ENCODE peak calls at places on chromosomes 3 and 15, in five cellular contexts. O, R, U, L and T are unnamed samples.

GRCh38 chr15:62932436-62932835 is 110.1 kb upstream of the TPM1 start:
- DNase-seq in U (no peak), L (no peak), O (no peak), R (no peak), T (no peak)

GRCh38 chr3:127132876-127133275 is 60.1 kb upstream of the PRR23E start:
- DNase-seq in O (no peak), L (no peak), R (no peak), U (no peak), T (no peak)

GRCh38 chr3:54600441-54601204 is 327.2 kb downstream of the LRTM1 start:
- DNase-seq in U (no peak), R (no peak), L (no peak), O (no peak), T (peak)

GRCh38 chr3:146187334-146187950 is 26.5 kb upstream of the PLOD2 start:
- DNase-seq in U (no peak), L (peak), R (no peak), O (no peak), T (peak)

GRCh38 chr3:13281657-13282527 is 138.2 kb downstream of the NUP210 start:
- DNase-seq in U (peak), L (no peak), O (peak), R (no peak), T (peak)

GRCh38 chr3:179177611-179178010 is 29.5 kb downstream of the PIK3CA start:
- DNase-seq in O (no peak), L (no peak), U (no peak), R (no peak), T (no peak)

GRCh38 chr15:88621789-88622604 is 857 bp downstream of the AEN start:
- DNase-seq in O (no peak), L (peak), U (no peak), R (no peak), T (no peak)

GRCh38 chr15:83769411-83769960 is 115.6 kb downstream of the ADAMTSL3 start:
- DNase-seq in R (no peak), O (no peak), U (no peak), L (no peak), T (no peak)

GRCh38 chr3:54126551-54126950 is 4.2 kb downstream of the CACNA2D3 start:
- DNase-seq in O (no peak), L (no peak), R (no peak), U (no peak), T (no peak)

GRCh38 chr15:74529911-74530310 is 11.1 kb upstream of the ARID3B start:
- DNase-seq in O (no peak), R (no peak), L (no peak), U (no peak), T (no peak)

GRCh38 chr3:117558681-117559080 is 849.1 kb downstream of the TUSC7 start:
- DNase-seq in R (no peak), U (no peak), L (no peak), O (no peak), T (no peak)

GRCh38 chr15:52021128-52021671 is 2.2 kb downstream of the MAPK6 start:
- DNase-seq in R (peak), U (peak), L (peak), O (no peak), T (peak)

GRCh38 chr3:128081846-128082245 is 29.6 kb downstream of the SEC61A1 start:
- DNase-seq in O (no peak), U (peak), R (no peak), L (no peak), T (no peak)

GRCh38 chr3:184354121-184354728 is 7.2 kb downstream of the CLCN2 start:
- DNase-seq in O (no peak), L (peak), R (no peak), U (peak), T (peak)

GRCh38 chr3:160413613-160414248 is 14.3 kb downstream of the SMC4 start:
- DNase-seq in L (peak), U (no peak), R (peak), O (no peak), T (peak)

GRCh38 chr15:59298255-59298856 is 74.3 kb downstream of the MYO1E start:
- DNase-seq in L (no peak), O (no peak), R (no peak), U (no peak), T (no peak)

GRCh38 chr3:114623420-114624046 is 329.7 kb downstream of the TIGIT start:
- DNase-seq in R (no peak), O (no peak), U (no peak), L (no peak), T (no peak)

GRCh38 chr3:72567976-72568560 is 280.2 kb downstream of the SHQ1 start:
- DNase-seq in U (no peak), L (no peak), R (no peak), O (no peak), T (no peak)

GRCh38 chr3:57659810-57660439 is 33.0 kb downstream of the DENND6A start:
- DNase-seq in L (no peak), U (no peak), O (no peak), R (no peak), T (no peak)

GRCh38 chr3:129705274-129705673 is 98.8 kb upstream of the PLXND1 start:
- DNase-seq in U (no peak), L (no peak), O (no peak), R (no peak), T (no peak)

GRCh38 chr3:71006810-71007785 is 576.4 kb downstream of the FOXP1 start:
- DNase-seq in R (peak), U (no peak), O (no peak), L (peak), T (peak)

GRCh38 chr15:31260646-31261265 is 65.9 kb upstream of the KLF13 start:
- DNase-seq in O (no peak), L (no peak), R (no peak), U (peak), T (no peak)